ENCODE peak calls at places on chromosome X, in five cellular contexts. Y is body of pancreas, X is Peyer's patch, Q is right lobe of liver, O is HepG2. J is an unnamed sample. For H3K36me3, the result is how much of the 10 kb centered on the place peaks cover.

GRCh38 chrX:133482345-133483041 is 67.2 kb upstream of the GPC4 start:
- DNase-seq in Q (no peak), X (no peak), O (no peak), Y (no peak), J (no peak)

GRCh38 chrX:45621356-45622041 is 420.8 kb upstream of the DIPK2B start:
- DNase-seq in X (no peak), Y (no peak), O (no peak), Q (no peak), J (no peak)

GRCh38 chrX:10010686-10011085 is 43.5 kb downstream of the CLDN34 start:
- DNase-seq in Y (no peak), Q (no peak), O (peak), X (no peak), J (no peak)

GRCh38 chrX:136694491-136695087 is 46.6 kb downstream of the CD40LG start:
- DNase-seq in Y (no peak), X (no peak), O (peak), Q (no peak), J (no peak)

GRCh38 chrX:65241059-65241721 is 264.9 kb upstream of the ZC4H2 start:
- DNase-seq in Y (no peak), X (no peak), O (peak), Q (no peak), J (no peak)

GRCh38 chrX:67555578-67556203 is 11.9 kb downstream of the AR start:
- DNase-seq in O (peak), Q (peak), X (no peak), Y (peak), J (no peak)

GRCh38 chrX:50596056-50596455 is 125.4 kb upstream of the DGKK start:
- DNase-seq in X (no peak), Q (no peak), Y (no peak), O (no peak), J (no peak)

GRCh38 chrX:74613350-74614192 is 853 bp downstream of the RLIM start:
- DNase-seq in Q (no peak), O (peak), Y (peak), X (no peak), J (no peak)

GRCh38 chrX:68994883-68995255 is 166.0 kb downstream of the EFNB1 start:
- DNase-seq in O (no peak), Y (no peak), X (no peak), Q (no peak), J (no peak)

GRCh38 chrX:19386679-19387078 is 43.0 kb downstream of the PDHA1 start:
- DNase-seq in Y (no peak), O (no peak), X (no peak), Q (no peak), J (no peak)

GRCh38 chrX:96204928-96205327 is 479.7 kb upstream of the DIAPH2 start:
- DNase-seq in Q (no peak), X (no peak), O (peak), Y (no peak), J (no peak)

GRCh38 chrX:38206036-38206435 is 14.6 kb downstream of the SRPX start:
- DNase-seq in O (no peak), X (no peak), Q (no peak), Y (no peak), J (no peak)

GRCh38 chrX:42597481-42597880 is 180.5 kb downstream of the PPP1R2C start:
- DNase-seq in Y (no peak), Q (no peak), O (no peak), X (no peak), J (no peak)

GRCh38 chrX:135740683-135741149 is 27.3 kb downstream of the CT45A3 start:
- DNase-seq in Q (no peak), X (no peak), Y (peak), O (peak), J (no peak)

GRCh38 chrX:69618803-69619202 is 2.9 kb downstream of the EDA start:
- DNase-seq in O (peak), Y (peak), Q (peak), X (no peak), J (no peak)

GRCh38 chrX:48700951-48701653 is 4.6 kb downstream of the SUV39H1 start:
- DNase-seq in O (no peak), X (no peak), Y (no peak), Q (no peak), J (no peak)

GRCh38 chrX:11239230-11239629 is 54.0 kb upstream of the AMELX start:
- DNase-seq in Y (peak), Q (no peak), O (peak), X (no peak), J (no peak)

GRCh38 chrX:15512401-15512965 is 11.9 kb downstream of the BMX start:
- DNase-seq in O (no peak), Y (no peak), X (no peak), Q (no peak), J (no peak)

GRCh38 chrX:108122748-108123147 is 31.2 kb downstream of the ATG4A start:
- DNase-seq in Y (no peak), O (no peak), X (no peak), Q (no peak), J (no peak)

GRCh38 chrX:110415440-110416167 is 57.0 kb downstream of the RTL9 start:
- DNase-seq in X (no peak), O (no peak), Q (no peak), Y (no peak), J (no peak)

GRCh38 chrX:53483838-53484420 is 49.8 kb upstream of the HSD17B10 start:
- DNase-seq in Q (no peak), Y (no peak), O (no peak), X (no peak), J (no peak)

GRCh38 chrX:153494541-153495361 is at the start of gene BGN:
- DNase-seq in O (peak), Y (peak), Q (no peak), X (no peak), J (no peak)

GRCh38 chrX:54597728-54598127 is 67.7 kb downstream of the GNL3L start:
- DNase-seq in Q (no peak), Y (no peak), O (no peak), X (no peak), J (no peak)

GRCh38 chrX:81259008-81259713 is 57.3 kb downstream of the SH3BGRL start:
- DNase-seq in Y (no peak), X (no peak), O (no peak), Q (no peak), J (no peak)

GRCh38 chrX:55710701-55711100 is 6.8 kb upstream of the RRAGB start:
- DNase-seq in X (no peak), O (no peak), Q (no peak), Y (peak), J (no peak)

GRCh38 chrX:81168391-81168790 is 33.3 kb downstream of the HMGN5 start:
- DNase-seq in Q (no peak), O (no peak), Y (no peak), X (no peak), J (no peak)

GRCh38 chrX:46812445-46812844 is 24.4 kb upstream of the RP2 start:
- DNase-seq in Y (peak), Q (peak), O (peak), X (no peak), J (no peak)
- H3K4me3 ChIP-seq in Y (no peak), Q (no peak), O (no peak), X (no peak), J (no peak)

GRCh38 chrX:2485789-2486345 is 14.9 kb downstream of the DHRSX start:
- DNase-seq in X (no peak), Y (no peak), Q (no peak), O (no peak), J (no peak)
- H3K36me3 ChIP-seq in X (under half), Y (under half), Q (under half), O (half or more), J (under half)

DNA sequence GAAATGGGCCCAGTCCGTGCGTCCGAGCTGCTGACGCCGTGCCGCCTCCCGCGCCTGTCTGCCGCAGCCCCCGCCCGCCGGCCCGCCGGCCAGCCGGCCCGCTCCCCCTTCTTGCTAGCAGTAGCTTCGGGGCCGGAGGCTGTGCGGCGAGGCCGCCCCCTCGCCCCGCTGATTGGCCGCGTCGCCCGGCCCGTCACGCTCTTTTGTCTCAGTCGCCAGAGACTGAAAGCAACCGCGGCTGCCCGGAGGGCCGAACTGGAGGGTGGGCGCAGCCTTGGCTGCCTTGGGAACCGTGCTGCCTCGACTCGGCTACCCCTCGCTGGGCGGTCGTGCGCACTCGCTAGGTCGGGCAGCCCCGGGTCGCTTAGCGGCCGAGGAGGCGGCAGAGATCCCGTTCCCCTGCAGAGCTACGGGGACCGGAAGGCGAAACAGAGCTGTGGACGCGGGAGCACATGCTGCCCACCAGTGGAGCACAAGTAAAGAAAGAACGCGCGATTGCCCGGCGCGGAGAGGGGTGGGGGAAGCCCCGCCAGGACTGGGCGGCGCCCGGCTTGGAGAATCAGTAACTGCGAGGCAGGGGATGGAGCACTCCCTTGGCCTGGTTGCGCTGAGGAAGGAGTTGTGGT is at the start of gene ZCCHC18:
- DNase-seq in O (peak), Y (peak), X (peak), Q (peak), J (no peak)
- TF ChIP-seq POLR2A in O (no peak), Y (no peak), X (no peak), Q (no peak), J (no peak)

DNA sequence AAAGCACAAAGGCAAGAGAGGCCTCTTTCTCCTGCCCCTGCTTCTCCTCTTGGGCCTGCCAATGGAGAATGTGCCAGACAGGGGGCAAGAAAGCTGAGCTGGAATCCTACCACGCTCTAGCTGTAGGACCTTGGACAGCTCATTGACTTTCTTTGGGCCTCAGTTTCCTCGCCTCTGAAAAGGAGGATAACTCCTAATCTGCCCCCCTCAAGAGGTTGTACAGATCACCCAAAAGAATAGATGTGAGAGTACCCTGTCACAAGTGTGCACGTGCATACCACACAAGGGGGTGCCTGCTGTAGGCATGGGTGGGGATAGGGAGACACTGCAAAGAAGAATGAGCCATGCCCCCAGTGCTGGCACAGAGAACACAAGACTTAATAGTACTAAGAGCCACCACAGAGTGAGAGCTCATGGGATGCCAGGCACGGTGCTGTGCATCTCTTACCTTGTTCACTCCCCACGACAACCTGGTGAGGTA is 2.3 kb downstream of the SASH3 start:
- DNase-seq in O (no peak), Y (no peak), X (no peak), Q (no peak), J (no peak)
- H3K4me3 ChIP-seq in O (no peak), Y (no peak), X (peak), Q (no peak), J (no peak)

GRCh38 chrX:119640621-119641020 is 34.4 kb upstream of the NKRF start:
- DNase-seq in Q (no peak), O (no peak), X (no peak), Y (no peak), J (no peak)

GRCh38 chrX:119638725-119639471 is 32.7 kb upstream of the NKRF start:
- DNase-seq in Y (no peak), Q (no peak), O (no peak), X (no peak), J (no peak)

GRCh38 chrX:119635799-119636198 is 29.6 kb upstream of the NKRF start:
- DNase-seq in Y (no peak), Q (no peak), O (no peak), X (no peak), J (no peak)

GRCh38 chrX:119635179-119635578 is 29.0 kb upstream of the NKRF start:
- DNase-seq in O (no peak), Y (no peak), Q (no peak), X (no peak), J (no peak)

GRCh38 chrX:119636419-119636818 is 30.2 kb upstream of the NKRF start:
- DNase-seq in Q (no peak), Y (no peak), X (peak), O (no peak), J (no peak)
- H3K36me3 ChIP-seq in Q (under half), Y (under half), X (under half), O (under half), J (under half)

DNA sequence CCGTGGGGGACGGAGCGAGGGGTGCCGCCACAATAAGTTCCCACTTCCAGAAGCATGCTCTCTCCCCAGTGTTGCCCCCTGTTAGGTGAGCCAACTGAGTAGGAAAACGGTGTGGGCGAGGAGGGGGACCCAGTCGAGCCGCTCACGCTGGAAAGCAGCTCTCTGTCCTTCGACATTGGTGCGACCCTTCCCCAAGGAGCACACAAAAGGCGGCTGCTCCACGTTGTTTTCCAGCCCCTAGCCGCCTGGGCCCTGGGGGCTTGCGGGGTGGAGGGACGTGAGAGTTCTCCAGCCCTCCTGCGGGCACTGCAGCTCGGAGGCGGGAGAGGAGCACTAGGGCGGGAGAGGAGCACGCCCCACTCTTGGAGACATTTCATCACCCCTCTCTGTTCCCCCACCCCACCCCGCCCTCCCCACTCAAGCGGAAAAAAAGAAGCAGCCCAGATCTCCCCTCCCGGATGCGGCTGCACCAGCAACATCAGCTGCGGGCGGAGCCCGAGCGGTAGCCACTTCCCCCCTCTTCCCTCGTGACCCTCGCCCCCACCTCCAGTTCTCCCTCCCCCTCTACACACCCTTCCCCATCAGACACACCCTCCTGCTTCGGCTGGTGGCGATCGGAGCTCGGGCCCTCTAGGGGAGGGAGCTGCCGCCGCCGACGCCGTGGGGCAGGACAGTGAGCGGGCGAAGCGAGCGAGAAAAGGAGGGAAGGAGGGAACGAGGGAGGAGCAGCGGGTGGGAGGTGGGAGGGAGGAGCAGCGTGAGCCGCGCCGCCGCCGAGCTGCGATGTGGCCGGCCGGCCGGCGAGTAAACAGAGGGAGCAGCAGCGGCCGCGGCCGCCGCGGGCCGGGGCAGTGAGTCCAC is at the start of gene DOCK11:
- DNase-seq in X (peak), O (peak), Q (peak), Y (peak), J (peak)
- TF ChIP-seq POLR2A in X (no peak), O (no peak), Q (peak), Y (no peak), J (peak)

GRCh38 chrX:31092970-31093638 is 21.3 kb upstream of the FTHL17 start:
- DNase-seq in Y (no peak), O (no peak), X (no peak), Q (no peak), J (no peak)
- H3K4me3 ChIP-seq in Y (no peak), O (no peak), X (no peak), Q (no peak), J (no peak)

GRCh38 chrX:13748486-13748885 is 13.9 kb downstream of the OFD1 start:
- DNase-seq in Q (no peak), X (no peak), Y (no peak), O (no peak), J (no peak)
- H3K36me3 ChIP-seq in Q (under half), X (under half), Y (under half), O (under half), J (under half)

GRCh38 chrX:77900688-77901087 is 1.4 kb downstream of the COX7B start:
- DNase-seq in Q (no peak), Y (no peak), O (no peak), X (no peak), J (no peak)

GRCh38 chrX:77894921-77895886 is at the start of gene MAGT1:
- DNase-seq in X (peak), Q (peak), O (peak), Y (peak), J (peak)

GRCh38 chrX:77901506-77901905 is 2.2 kb downstream of the COX7B start:
- DNase-seq in Y (no peak), X (no peak), Q (no peak), O (no peak), J (no peak)

GRCh38 chrX:77893713-77894112 is 1.5 kb downstream of the MAGT1 start:
- DNase-seq in O (no peak), Y (no peak), Q (no peak), X (no peak), J (no peak)

GRCh38 chrX:77899081-77899828 is at the start of gene COX7B:
- DNase-seq in Y (peak), Q (peak), O (peak), X (peak), J (no peak)
- TF ChIP-seq POLR2A in Y (peak), Q (peak), O (peak), X (peak), J (no peak)